ENCODE peak calls at places on chromosomes 5 and 9, in eight cellular contexts. K is cardiac muscle cell, C is IMR-90, R is left lung, M is colonic mucosa, E is heart right ventricle, Q is transverse colon, G is fibroblast of lung. O is an unnamed sample. For H3K27me3, the result is how much of the 10 kb centered on the place peaks cover.

GRCh38 chr9:137218754-137219271 is 3.2 kb downstream of the RNF208 start:
- DNase-seq in K (peak), C (peak), R (no peak), M (peak), E (peak), Q (peak), G (no peak), O (no peak)

GRCh38 chr9:37390759-37391158 is 31.7 kb upstream of the GRHPR start:
- DNase-seq in K (peak), C (no peak), R (no peak), M (peak), E (no peak), Q (peak), G (no peak), O (peak)

GRCh38 chr5:56501949-56502557 is 268.9 kb upstream of the ANKRD55 start:
- DNase-seq in K (no peak), C (peak), R (no peak), M (no peak), E (no peak), Q (no peak), G (no peak), O (no peak)

GRCh38 chr5:157172408-157172807 is 6.3 kb upstream of the GARIN3 start:
- DNase-seq in K (no peak), C (no peak), R (no peak), M (no peak), E (no peak), Q (peak), G (no peak), O (peak)

GRCh38 chr9:77679088-77679487 is 31.0 kb upstream of the GNA14 start:
- DNase-seq in K (no peak), C (no peak), R (no peak), M (no peak), E (no peak), Q (no peak), G (peak), O (no peak)

GRCh38 chr9:34594177-34594576 is 4.7 kb upstream of the CNTFR start:
- DNase-seq in K (no peak), C (no peak), R (no peak), M (no peak), E (no peak), Q (no peak), G (no peak), O (no peak)

GRCh38 chr5:9207820-9208418 is 338.0 kb downstream of the SEMA5A start:
- DNase-seq in K (peak), C (peak), R (no peak), M (no peak), E (no peak), Q (no peak), G (peak), O (peak)

GRCh38 chr5:178542455-178542854 is 47.7 kb downstream of the COL23A1 start:
- DNase-seq in K (peak), C (no peak), R (no peak), M (no peak), E (peak), Q (no peak), G (no peak), O (no peak)

GRCh38 chr9:1219284-1219683 is 169.1 kb downstream of the DMRT2 start:
- DNase-seq in K (no peak), C (peak), R (no peak), M (no peak), E (no peak), Q (no peak), G (no peak), O (no peak)

GRCh38 chr5:134209477-134210240 is 16.2 kb downstream of the PPP2CA start:
- DNase-seq in K (no peak), C (no peak), R (no peak), M (no peak), E (peak), Q (no peak), G (no peak), O (no peak)

GRCh38 chr5:38559427-38559826 is 3.0 kb upstream of the LIFR start:
- DNase-seq in K (no peak), C (no peak), R (no peak), M (no peak), E (no peak), Q (no peak), G (peak), O (no peak)

GRCh38 chr5:137228816-137229215 is 270.3 kb downstream of the SPOCK1 start:
- DNase-seq in K (no peak), C (no peak), R (no peak), M (no peak), E (no peak), Q (no peak), G (no peak), O (no peak)

GRCh38 chr9:122261469-122261881 is 3.2 kb downstream of the RBM18 start:
- DNase-seq in K (no peak), C (peak), R (no peak), M (peak), E (peak), Q (peak), G (peak), O (no peak)

GRCh38 chr5:135034186-135034962 is at the start of gene PITX1:
- DNase-seq in K (peak), C (peak), R (peak), M (peak), E (no peak), Q (peak), G (peak), O (no peak)

GRCh38 chr5:99646011-99646647 is 717.3 kb upstream of the CHD1 start:
- DNase-seq in K (no peak), C (no peak), R (no peak), M (no peak), E (no peak), Q (no peak), G (no peak), O (no peak)

GRCh38 chr5:65722575-65723424 is 795 bp downstream of the NLN start:
- DNase-seq in K (peak), C (peak), R (no peak), M (peak), E (no peak), Q (no peak), G (peak), O (peak)

DNA sequence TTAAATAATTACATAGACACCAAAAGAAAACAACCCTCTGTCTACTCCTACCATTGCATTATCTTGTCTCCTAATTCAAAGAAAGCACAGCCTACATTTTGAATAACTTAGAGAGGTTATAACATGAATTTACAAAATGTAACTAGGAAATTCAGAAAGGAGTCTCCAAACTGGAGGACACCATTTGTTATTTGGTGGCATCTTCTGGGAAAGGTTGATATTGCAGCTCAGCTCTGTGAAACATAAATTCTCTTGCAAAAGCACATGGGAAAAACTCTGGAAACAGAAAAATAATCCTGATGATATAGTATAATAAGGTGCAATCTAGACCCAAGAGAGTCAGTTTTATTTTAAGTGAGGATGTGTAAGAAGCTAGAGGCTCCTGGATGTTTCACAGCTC is 215.3 kb downstream of the MLLT3 start:
- DNase-seq in K (no peak), C (no peak), R (no peak), M (no peak), E (no peak), Q (no peak), G (no peak), O (no peak)
- TF ChIP-seq CTCF in K (no peak), C (peak), R (no peak), M (no peak), E (no peak), Q (no peak), G (no peak), O (no peak)

DNA sequence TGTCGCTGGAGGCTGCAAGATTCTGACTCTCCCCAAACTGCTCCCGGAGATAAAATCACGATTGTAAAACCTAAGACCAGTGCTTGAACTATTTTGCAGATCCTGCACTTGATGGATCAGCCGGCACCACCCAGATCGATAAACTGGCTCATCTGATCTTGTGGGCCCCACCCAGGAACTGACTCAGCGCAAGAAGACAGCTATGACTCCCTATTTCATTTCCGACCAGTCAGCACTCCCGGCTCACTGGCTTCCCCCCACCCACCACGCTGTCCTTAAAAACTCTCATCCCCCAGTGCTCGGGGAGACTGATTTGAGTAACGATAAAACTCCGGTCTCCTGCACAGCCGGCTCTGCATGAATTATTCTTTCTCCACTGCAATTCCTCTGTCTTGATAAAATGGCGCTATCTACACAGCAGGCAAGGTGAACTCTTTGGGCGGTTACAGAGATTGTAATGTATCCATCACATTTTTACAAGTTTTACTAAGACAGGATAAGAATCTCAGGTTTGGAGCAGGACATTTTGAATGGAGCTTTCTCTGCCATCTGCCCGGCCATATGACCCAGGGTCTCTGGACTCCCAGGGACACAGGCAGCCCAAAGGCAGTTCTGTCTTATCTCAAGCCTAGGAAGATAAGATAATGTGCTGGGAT is 10.6 kb upstream of the PPP1R26 start:
- DNase-seq in K (no peak), C (peak), R (no peak), M (no peak), E (no peak), Q (no peak), G (peak), O (no peak)
- H3K4me3 ChIP-seq in K (no peak), C (no peak), R (no peak), M (no peak), E (no peak), Q (no peak), G (no peak), O (no peak)

GRCh38 chr5:171635846-171636245 is 149.8 kb upstream of the SMIM23 start:
- DNase-seq in K (no peak), C (no peak), R (no peak), M (no peak), E (no peak), Q (no peak), G (no peak), O (no peak)
- H3K27me3 ChIP-seq in K (under half), C (under half), R (under half), M (under half), E (under half), Q (under half), G (under half), O (under half)

GRCh38 chr9:20623021-20623747 is 885 bp upstream of the MLLT3 start:
- DNase-seq in K (peak), C (peak), R (peak), M (peak), E (peak), Q (peak), G (no peak), O (peak)

GRCh38 chr9:20622330-20623020 is at the start of gene MLLT3:
- DNase-seq in K (peak), C (peak), R (peak), M (peak), E (peak), Q (peak), G (peak), O (peak)

GRCh38 chr9:20623748-20624124 is 1.4 kb upstream of the MLLT3 start:
- DNase-seq in K (no peak), C (peak), R (no peak), M (no peak), E (no peak), Q (no peak), G (no peak), O (no peak)

GRCh38 chr9:20624201-20625002 is 2.1 kb upstream of the MLLT3 start:
- DNase-seq in K (peak), C (peak), R (no peak), M (peak), E (peak), Q (peak), G (peak), O (peak)

DNA sequence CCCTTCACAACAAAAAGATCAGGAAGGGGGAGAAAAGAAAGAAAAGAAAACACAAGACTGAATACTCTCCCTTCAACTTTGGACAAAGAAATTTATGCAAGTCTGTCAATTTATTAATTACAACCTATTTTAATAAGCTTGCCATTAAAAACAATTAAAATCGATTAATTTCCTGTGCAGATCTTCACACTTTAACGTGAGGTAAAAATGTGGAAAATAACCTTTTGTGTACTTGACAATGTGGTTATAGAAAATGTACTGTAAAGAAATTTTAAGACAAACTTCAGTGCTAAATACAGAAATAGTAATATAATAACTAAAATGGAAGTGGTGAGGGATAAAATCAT is 2.7 kb upstream of the MLLT3 start:
- DNase-seq in K (no peak), C (no peak), R (no peak), M (no peak), E (no peak), Q (no peak), G (no peak), O (no peak)
- TF ChIP-seq CTCF in K (no peak), C (no peak), R (peak), M (peak), E (no peak), Q (no peak), G (no peak), O (no peak)

DNA sequence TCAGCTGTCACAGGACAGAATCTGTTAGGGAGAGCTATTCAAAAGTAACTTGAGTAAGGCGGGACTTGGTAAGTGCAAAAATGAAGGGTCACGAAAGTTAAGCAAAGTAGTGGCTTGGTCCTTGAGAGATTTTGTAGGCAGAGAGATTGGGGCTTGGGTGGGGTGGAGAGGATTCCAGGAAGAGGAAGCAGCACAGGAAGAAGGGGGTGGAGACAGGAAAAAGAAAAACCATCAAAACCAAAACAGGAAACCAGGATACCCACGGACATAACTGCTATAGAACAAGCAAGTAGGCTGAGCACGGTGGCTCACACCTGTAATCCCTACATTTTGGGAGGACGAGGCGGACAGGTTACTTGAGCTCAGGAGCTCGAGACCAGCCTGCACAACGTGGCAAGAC is 3.7 kb downstream of the ROPN1L start:
- DNase-seq in K (no peak), C (no peak), R (no peak), M (no peak), E (no peak), Q (no peak), G (no peak), O (no peak)
- H3K4me3 ChIP-seq in K (no peak), C (no peak), R (no peak), M (no peak), E (no peak), Q (no peak), G (no peak), O (no peak)

O was measured in GM06990.